ENCODE peak calls at places on chromosomes 5 and 9, in five cellular contexts. Y, P, K, B and D are unnamed samples.

GRCh38 chr5:158272409-158272808 is 413.5 kb upstream of the CLINT1 start:
- DNase-seq in P (no peak), Y (no peak), B (no peak), K (no peak), D (no peak)

GRCh38 chr5:90408571-90409317 is 812 bp downstream of the CETN3 start:
- DNase-seq in K (no peak), Y (peak), B (no peak), P (peak), D (no peak)

GRCh38 chr5:132269635-132270344 is 12.3 kb downstream of the PDLIM4 start:
- DNase-seq in Y (no peak), B (no peak), K (no peak), P (no peak), D (no peak)

GRCh38 chr9:13569706-13570423 is 290.4 kb upstream of the MPDZ start:
- DNase-seq in B (no peak), K (no peak), P (no peak), Y (no peak), D (no peak)

GRCh38 chr9:32940740-32941139 is 60.7 kb downstream of the APTX start:
- DNase-seq in K (no peak), B (no peak), Y (no peak), P (no peak), D (no peak)

GRCh38 chr5:172403822-172404221 is 50.5 kb downstream of the SH3PXD2B start:
- DNase-seq in P (no peak), Y (no peak), K (no peak), B (no peak), D (no peak)

GRCh38 chr9:32069169-32069813 is 315.2 kb upstream of the ACO1 start:
- DNase-seq in Y (peak), K (no peak), P (no peak), B (no peak), D (peak)

GRCh38 chr5:124524552-124525232 is 221.7 kb downstream of the ZNF608 start:
- DNase-seq in P (no peak), Y (peak), K (no peak), B (no peak), D (no peak)

GRCh38 chr9:26947736-26948135 is 694 bp upstream of the PLAA start:
- DNase-seq in B (no peak), Y (no peak), P (no peak), K (no peak), D (no peak)

GRCh38 chr9:116800885-116801284 is 113.8 kb downstream of the TRIM32 start:
- DNase-seq in Y (no peak), K (no peak), B (peak), P (no peak), D (no peak)

GRCh38 chr9:70218767-70219166 is 40.0 kb upstream of the SMC5 start:
- DNase-seq in B (no peak), K (no peak), Y (no peak), P (no peak), D (no peak)

GRCh38 chr5:116441223-116441622 is 133.4 kb downstream of the SEMA6A start:
- DNase-seq in P (no peak), Y (no peak), K (no peak), B (no peak), D (no peak)

GRCh38 chr5:112367400-112367799 is 51.7 kb downstream of the EPB41L4A start:
- DNase-seq in Y (no peak), B (no peak), K (no peak), P (no peak), D (no peak)

GRCh38 chr5:125835293-125836172 is 587.7 kb upstream of the GRAMD2B start:
- DNase-seq in K (peak), Y (peak), P (peak), B (peak), D (peak)

GRCh38 chr9:81847181-81847915 is 80.9 kb upstream of the SPATA31D4 start:
- DNase-seq in B (no peak), P (no peak), Y (no peak), K (no peak), D (no peak)

GRCh38 chr5:173832386-173832785 is 55.8 kb upstream of the CPEB4 start:
- DNase-seq in Y (no peak), P (no peak), B (no peak), K (no peak), D (no peak)

GRCh38 chr5:3329427-3329826 is 266.2 kb upstream of the IRX1 start:
- DNase-seq in Y (no peak), K (no peak), B (no peak), P (no peak), D (no peak)

GRCh38 chr5:7795311-7795710 is 55.6 kb downstream of the CFAP90 start:
- DNase-seq in Y (no peak), P (no peak), K (no peak), B (no peak), D (no peak)

GRCh38 chr9:128995791-128996190 is 32.3 kb downstream of the SH3GLB2 start:
- DNase-seq in P (no peak), B (no peak), Y (no peak), K (no peak), D (no peak)

GRCh38 chr5:31049933-31050704 is 143.4 kb upstream of the CDH6 start:
- DNase-seq in P (no peak), K (no peak), B (no peak), Y (no peak), D (no peak)

GRCh38 chr9:16335788-16336580 is 534.5 kb downstream of the BNC2 start:
- DNase-seq in P (no peak), B (no peak), K (peak), Y (no peak), D (no peak)

DNA sequence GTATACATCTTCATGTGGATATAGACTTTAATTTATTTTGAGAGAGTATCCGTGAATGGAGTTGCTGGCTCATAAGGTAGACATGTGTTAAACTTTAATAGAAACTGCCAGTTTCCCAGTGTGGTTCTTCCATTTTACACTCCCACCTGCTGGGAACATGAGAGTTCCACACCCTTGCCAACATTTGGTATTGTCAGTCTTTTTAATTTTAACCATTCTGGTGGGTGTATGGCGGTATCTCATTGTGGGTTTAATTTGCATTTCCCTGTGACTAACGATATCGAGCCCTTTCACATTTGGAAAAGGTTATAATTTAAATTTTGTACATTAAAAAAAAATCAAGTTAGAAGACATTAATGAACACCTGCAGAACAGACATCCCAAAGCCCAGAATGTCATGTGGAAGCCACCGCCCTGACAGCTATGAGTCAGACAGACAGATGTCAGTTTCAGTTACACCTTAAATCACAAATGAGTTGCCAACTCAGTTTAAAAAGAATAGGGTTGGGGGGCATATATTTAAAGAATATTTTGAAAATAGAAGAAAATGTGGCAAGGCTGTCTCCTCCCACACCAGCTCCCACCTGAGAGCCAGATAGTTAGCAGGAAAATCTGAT is 36.9 kb downstream of the ANKRD33B start:
- DNase-seq in Y (no peak), B (no peak), P (no peak), K (no peak), D (no peak)
- TF ChIP-seq SP1 in Y (no peak), B (no peak), P (no peak), K (no peak), D (no peak)

GRCh38 chr9:125989090-125989501 is 241.9 kb downstream of the PBX3 start:
- DNase-seq in P (no peak), Y (no peak), B (no peak), K (no peak), D (no peak)
- TF ChIP-seq SP1 in P (no peak), Y (no peak), B (no peak), K (no peak), D (no peak)

GRCh38 chr9:120331913-120332312 is 248.1 kb downstream of the CDK5RAP2 start:
- DNase-seq in P (no peak), K (no peak), Y (no peak), B (no peak), D (no peak)

GRCh38 chr9:120338340-120338739 is 241.6 kb downstream of the CDK5RAP2 start:
- DNase-seq in K (no peak), P (no peak), B (no peak), Y (no peak), D (no peak)

GRCh38 chr9:120336021-120336752 is 243.8 kb downstream of the CDK5RAP2 start:
- DNase-seq in P (no peak), Y (no peak), K (no peak), B (no peak), D (no peak)

GRCh38 chr9:120337131-120337530 is 242.8 kb downstream of the CDK5RAP2 start:
- DNase-seq in B (no peak), P (no peak), Y (no peak), K (no peak), D (no peak)

DNA sequence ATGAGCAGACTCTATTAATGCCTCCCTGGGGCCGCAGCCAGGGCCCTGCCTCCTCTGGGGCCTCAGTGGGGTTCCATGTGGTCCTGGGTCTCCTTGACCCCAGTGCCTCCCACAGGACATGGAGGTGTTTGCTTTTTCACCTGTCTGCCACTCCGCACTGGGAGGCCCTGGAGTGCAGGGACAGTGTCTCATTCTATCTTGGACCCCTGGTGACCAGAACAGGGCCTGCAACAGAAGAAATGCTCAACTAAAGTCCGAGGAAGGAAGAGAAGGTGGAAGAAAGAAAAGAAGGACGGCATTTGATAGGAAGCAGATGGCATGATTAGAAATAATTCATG is 243.2 kb downstream of the CDK5RAP2 start:
- DNase-seq in K (no peak), P (no peak), Y (no peak), B (no peak), D (no peak)
- TF ChIP-seq SP1 in K (no peak), P (no peak), Y (no peak), B (no peak), D (no peak)

GRCh38 chr9:357560-357959 is 142.9 kb downstream of the DOCK8 start:
- DNase-seq in Y (no peak), P (no peak), B (no peak), K (no peak), D (no peak)

GRCh38 chr9:351916-352315 is 137.3 kb downstream of the DOCK8 start:
- DNase-seq in B (no peak), Y (no peak), K (no peak), P (no peak), D (no peak)

GRCh38 chr9:350354-350753 is 135.7 kb downstream of the DOCK8 start:
- DNase-seq in K (no peak), B (no peak), P (no peak), Y (no peak), D (no peak)

GRCh38 chr9:353077-353476 is 138.4 kb downstream of the DOCK8 start:
- DNase-seq in B (no peak), Y (no peak), P (no peak), K (no peak), D (no peak)

DNA sequence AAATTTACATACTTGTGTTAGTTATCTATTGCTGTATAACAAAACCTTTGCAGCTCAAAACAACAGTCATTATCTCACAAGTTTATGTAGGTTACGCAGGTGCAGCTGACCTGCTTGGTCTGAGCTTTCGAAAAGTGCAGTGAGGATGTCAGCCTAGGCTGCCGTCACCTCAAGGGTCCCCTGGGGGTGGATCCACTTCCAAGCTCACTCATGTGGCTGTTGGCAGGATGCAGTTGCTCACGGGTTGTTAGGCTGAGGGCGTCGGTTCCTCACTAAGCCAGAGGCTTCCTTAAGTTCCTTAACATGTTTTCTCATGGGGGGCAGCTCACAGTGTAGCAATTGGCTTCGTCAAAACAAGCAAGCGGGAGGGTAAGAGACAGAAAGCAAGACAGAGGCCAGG is 139.8 kb downstream of the DOCK8 start:
- DNase-seq in Y (no peak), P (no peak), K (no peak), B (no peak), D (no peak)
- TF ChIP-seq SP1 in Y (no peak), P (no peak), K (no peak), B (no peak), D (no peak)

GRCh38 chr9:118215544-118215943 is 511.3 kb downstream of the TLR4 start:
- DNase-seq in Y (no peak), K (no peak), P (no peak), B (no peak), D (no peak)
- TF ChIP-seq SP1 in Y (no peak), K (no peak), P (no peak), B (no peak), D (no peak)

GRCh38 chr5:77960863-77961396 is 184.8 kb upstream of the TBCA start:
- DNase-seq in Y (no peak), K (no peak), B (no peak), P (no peak), D (no peak)

GRCh38 chr5:77957931-77958476 is 181.9 kb upstream of the TBCA start:
- DNase-seq in P (peak), Y (no peak), K (no peak), B (peak), D (peak)

GRCh38 chr5:77958642-77959315 is 182.6 kb upstream of the TBCA start:
- DNase-seq in K (no peak), Y (no peak), P (no peak), B (peak), D (peak)

GRCh38 chr5:77957516-77957915 is 181.4 kb upstream of the TBCA start:
- DNase-seq in Y (no peak), P (no peak), K (no peak), B (no peak), D (peak)

DNA sequence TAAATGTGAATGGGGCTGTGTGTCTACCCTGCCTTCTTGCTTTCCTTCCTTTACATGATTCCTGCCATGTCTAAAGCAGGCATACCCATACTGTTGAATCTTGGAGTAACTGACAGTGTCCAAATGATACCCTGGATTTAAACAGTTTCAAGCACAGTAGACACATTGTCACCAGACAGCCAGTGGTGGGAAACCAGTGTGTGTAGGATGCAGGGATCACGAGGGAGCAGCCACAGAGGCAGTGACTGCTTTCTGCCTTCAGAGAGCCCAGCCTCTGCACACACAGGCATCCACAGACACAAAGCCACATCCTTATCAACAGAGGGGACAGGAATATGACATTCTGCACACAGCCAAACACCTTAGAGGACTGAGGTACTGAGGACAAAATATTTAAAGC is 184.2 kb upstream of the TBCA start:
- DNase-seq in P (no peak), Y (no peak), B (no peak), K (no peak), D (no peak)
- TF ChIP-seq SP1 in P (no peak), Y (no peak), B (no peak), K (no peak), D (no peak)

GRCh38 chr5:66179297-66180051 is 35.4 kb downstream of the SREK1 start:
- DNase-seq in B (no peak), P (no peak), Y (no peak), K (no peak), D (no peak)
- TF ChIP-seq SP1 in B (no peak), P (no peak), Y (no peak), K (no peak), D (no peak)

DNA sequence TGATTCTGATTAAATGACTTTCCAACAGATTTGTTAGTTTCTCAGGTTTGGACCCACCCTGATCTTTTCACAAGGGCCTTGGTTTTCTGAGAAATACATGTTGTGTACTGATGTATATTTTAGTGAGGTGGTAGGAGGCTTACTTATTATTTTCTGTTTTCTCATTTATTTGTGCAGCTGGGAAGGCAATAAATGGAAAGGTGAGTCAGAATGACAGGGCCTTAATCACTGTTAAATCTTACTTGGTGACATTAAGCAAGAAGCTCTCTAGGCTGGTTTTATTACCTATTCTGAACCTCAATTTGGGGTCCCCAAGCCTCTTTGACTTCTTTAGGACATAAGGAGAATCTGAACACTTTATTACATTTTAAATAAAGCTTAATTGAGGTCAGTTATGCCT is 214.0 kb upstream of the DAB2 start:
- DNase-seq in P (no peak), B (no peak), Y (no peak), K (no peak), D (no peak)
- TF ChIP-seq SP1 in P (no peak), B (no peak), Y (no peak), K (no peak), D (no peak)

GRCh38 chr5:143318833-143319232 is 84.7 kb downstream of the NR3C1 start:
- DNase-seq in P (no peak), Y (no peak), B (no peak), K (no peak), D (no peak)

GRCh38 chr5:143318270-143318669 is 85.2 kb downstream of the NR3C1 start:
- DNase-seq in Y (no peak), B (no peak), P (no peak), K (no peak), D (no peak)

GRCh38 chr5:143315929-143316328 is 87.6 kb downstream of the NR3C1 start:
- DNase-seq in P (no peak), B (no peak), Y (no peak), K (no peak), D (no peak)

GRCh38 chr5:143316337-143316736 is 87.1 kb downstream of the NR3C1 start:
- DNase-seq in P (no peak), B (no peak), K (no peak), Y (no peak), D (no peak)

DNA sequence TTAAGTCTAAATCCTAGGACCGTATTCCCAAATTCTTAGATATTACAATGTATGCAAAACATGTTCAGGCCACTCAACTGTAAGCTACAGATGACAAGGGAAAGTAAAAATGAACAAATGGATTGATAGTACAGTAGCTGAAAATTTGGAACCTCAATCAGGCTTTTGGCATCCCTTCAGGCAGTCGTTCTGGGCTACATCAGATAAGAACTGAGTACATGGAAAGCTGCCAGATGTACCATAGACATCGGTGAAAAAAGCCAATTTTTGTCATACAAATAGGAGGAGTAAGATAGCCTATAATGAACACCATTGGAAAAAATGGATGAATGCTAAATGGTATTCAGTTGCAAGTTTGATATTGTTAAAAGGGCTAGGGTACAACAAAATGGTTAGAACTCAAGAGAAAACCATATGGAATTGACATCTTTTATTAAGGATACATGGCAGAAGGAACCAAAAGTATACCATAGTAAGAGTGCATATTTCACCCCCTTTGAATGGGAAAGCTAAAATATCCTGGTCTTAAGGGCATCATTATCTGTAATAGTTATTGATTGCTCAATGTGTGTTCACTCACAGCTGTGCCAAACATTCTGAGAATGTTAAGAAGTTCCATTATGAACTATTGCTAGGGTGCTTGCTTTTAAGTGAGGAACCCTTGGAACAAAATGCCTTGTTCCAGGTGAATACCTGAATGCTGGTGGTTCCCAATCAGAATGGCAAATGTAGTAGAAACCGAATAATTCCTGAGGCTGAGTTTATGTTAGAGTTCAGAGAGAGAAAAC is 86.4 kb downstream of the NR3C1 start:
- DNase-seq in Y (no peak), P (no peak), B (no peak), K (no peak), D (no peak)
- TF ChIP-seq SP1 in Y (no peak), P (no peak), B (no peak), K (no peak), D (no peak)